ENCODE peak calls at places on chromosomes 13 and 19, in six cellular contexts. I is ovary; S is AG09309; U is body of pancreas; L is CD4-positive, alpha-beta T cell; X is GM12864. J is an unnamed sample.

GRCh38 chr13:25037057-25037813 is 58.7 kb upstream of the PABPC3 start:
- DNase-seq in S (peak), U (peak), X (peak), I (no peak), L (peak), J (peak)

GRCh38 chr13:95301947-95302386 is 716 bp upstream of the ABCC4 start:
- DNase-seq in U (no peak), L (no peak), X (no peak), S (no peak), I (no peak), J (no peak)

GRCh38 chr19:54882758-54883157 is 8.7 kb downstream of the FCAR start:
- DNase-seq in U (no peak), S (no peak), X (peak), I (no peak), L (no peak), J (no peak)

GRCh38 chr13:30730526-30730925 is 4.8 kb upstream of the ALOX5AP start:
- DNase-seq in X (no peak), U (peak), I (no peak), S (no peak), L (no peak), J (no peak)

GRCh38 chr19:42254083-42254849 is 662 bp downstream of the ERF start:
- DNase-seq in U (peak), L (peak), S (no peak), I (peak), X (no peak), J (no peak)

GRCh38 chr13:23514076-23514475 is 56.1 kb upstream of the TNFRSF19 start:
- DNase-seq in I (no peak), L (no peak), X (no peak), U (no peak), S (no peak), J (no peak)

GRCh38 chr13:29621401-29621800 is 25.9 kb upstream of the SLC7A1 start:
- DNase-seq in L (no peak), U (no peak), S (no peak), I (no peak), X (no peak), J (peak)

GRCh38 chr13:110316196-110316595 is 9.1 kb downstream of the COL4A2 start:
- DNase-seq in I (no peak), L (no peak), U (no peak), X (no peak), S (no peak), J (no peak)

GRCh38 chr19:4988770-4989251 is 19.9 kb downstream of the KDM4B start:
- DNase-seq in X (no peak), S (no peak), L (no peak), I (peak), U (no peak), J (peak)

GRCh38 chr13:86760620-86761019 is 910.6 kb upstream of the SLITRK5 start:
- DNase-seq in L (no peak), I (no peak), X (no peak), U (no peak), S (no peak), J (no peak)

GRCh38 chr19:42191855-42192254 is 25.6 kb downstream of the DEDD2 start:
- DNase-seq in U (no peak), X (no peak), L (no peak), I (no peak), S (peak), J (peak)

GRCh38 chr19:23774156-23774971 is 15.7 kb upstream of the ZNF681 start:
- DNase-seq in X (no peak), U (no peak), L (no peak), S (no peak), I (no peak), J (no peak)

GRCh38 chr19:21505459-21506393 is at the start of gene ZNF429:
- DNase-seq in X (peak), U (peak), I (peak), L (peak), S (peak), J (peak)

GRCh38 chr19:14940266-14940665 is 1.0 kb upstream of the OR7C2 start:
- DNase-seq in X (no peak), L (no peak), U (no peak), I (no peak), S (no peak), J (no peak)

GRCh38 chr13:19845758-19846157 is 17.7 kb downstream of the ZMYM5 start:
- DNase-seq in I (no peak), S (peak), X (no peak), U (no peak), L (no peak), J (peak)

GRCh38 chr19:5903054-5903501 is 512 bp downstream of the NDUFA11 start:
- DNase-seq in X (no peak), I (no peak), S (no peak), U (no peak), L (no peak), J (peak)

GRCh38 chr13:112699318-112699918 is 9.6 kb downstream of the ATP11A start:
- DNase-seq in U (no peak), I (no peak), S (no peak), X (no peak), L (no peak), J (no peak)

GRCh38 chr19:48170817-48171347 is 402 bp downstream of the ZSWIM9 start:
- DNase-seq in X (no peak), L (no peak), U (no peak), I (peak), S (no peak), J (no peak)

GRCh38 chr13:52921194-52921593 is 72.8 kb upstream of the PCDH8 start:
- DNase-seq in I (no peak), L (no peak), U (no peak), S (no peak), X (peak), J (no peak)

GRCh38 chr19:6076675-6077463 is 33.4 kb downstream of the RFX2 start:
- DNase-seq in U (no peak), S (peak), L (no peak), I (no peak), X (no peak), J (peak)

GRCh38 chr19:5801796-5802616 is 2.9 kb upstream of the NRTN start:
- DNase-seq in U (no peak), X (no peak), L (no peak), I (no peak), S (no peak), J (peak)

GRCh38 chr19:50911206-50912101 is at the start of gene KLK4:
- DNase-seq in X (no peak), L (no peak), S (no peak), I (no peak), U (no peak), J (no peak)

GRCh38 chr19:32674153-32674958 is 624 bp downstream of the ANKRD27 start:
- DNase-seq in S (no peak), U (no peak), L (no peak), X (no peak), I (no peak), J (no peak)

GRCh38 chr13:46655727-46656180 is 102.8 kb downstream of the LRCH1 start:
- DNase-seq in U (no peak), X (no peak), I (no peak), L (no peak), S (no peak), J (no peak)

GRCh38 chr13:33087790-33088189 is 71.6 kb downstream of the KL start:
- DNase-seq in S (no peak), L (no peak), U (no peak), X (no peak), I (no peak), J (no peak)

GRCh38 chr13:46593403-46593802 is 40.4 kb downstream of the LRCH1 start:
- DNase-seq in S (no peak), X (no peak), I (no peak), L (peak), U (no peak), J (no peak)

GRCh38 chr19:42596391-42597071 is 1.8 kb upstream of the CEACAM8 start:
- DNase-seq in L (peak), X (no peak), I (no peak), S (no peak), U (peak), J (no peak)

GRCh38 chr19:6126335-6126974 is 9.0 kb upstream of the ACSBG2 start:
- DNase-seq in L (no peak), S (no peak), I (no peak), U (no peak), X (peak), J (peak)

GRCh38 chr19:18589380-18590272 is 1.0 kb downstream of the REX1BD start:
- DNase-seq in L (peak), X (no peak), S (no peak), I (peak), U (peak), J (peak)
- TF ChIP-seq CTCF in L (no peak), X (peak), S (no peak), I (no peak), U (peak), J (no peak)

DNA sequence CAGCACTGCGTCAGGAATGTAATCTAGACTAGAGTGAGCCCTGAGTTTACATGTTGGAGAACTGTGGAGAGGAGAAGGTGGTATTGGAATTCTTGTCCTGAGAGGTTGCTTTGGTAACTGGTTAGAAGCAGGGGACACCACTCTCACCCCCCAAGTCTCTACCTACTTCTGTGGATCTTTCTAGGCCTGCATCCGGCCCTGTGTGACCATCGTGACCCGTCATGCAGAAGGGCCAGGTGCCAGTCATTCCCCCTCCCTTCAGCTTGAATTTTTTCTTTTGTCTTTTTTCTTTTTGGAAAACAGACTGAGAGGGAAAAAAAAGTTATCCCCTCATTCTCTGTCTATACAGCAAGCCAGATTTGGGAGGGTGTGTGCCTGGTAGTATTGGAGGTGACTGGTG is 31.8 kb downstream of the NFIX start:
- DNase-seq in X (no peak), I (no peak), S (no peak), L (no peak), U (no peak), J (no peak)
- TF ChIP-seq CTCF in X (no peak), I (no peak), S (no peak), L (no peak), U (no peak), J (no peak)

GRCh38 chr19:35045667-35046300 is 4.3 kb downstream of the HPN start:
- DNase-seq in U (peak), I (no peak), L (peak), X (no peak), S (no peak), J (peak)
- TF ChIP-seq CTCF in U (no peak), I (no peak), L (peak), X (peak), S (peak), J (peak)

DNA sequence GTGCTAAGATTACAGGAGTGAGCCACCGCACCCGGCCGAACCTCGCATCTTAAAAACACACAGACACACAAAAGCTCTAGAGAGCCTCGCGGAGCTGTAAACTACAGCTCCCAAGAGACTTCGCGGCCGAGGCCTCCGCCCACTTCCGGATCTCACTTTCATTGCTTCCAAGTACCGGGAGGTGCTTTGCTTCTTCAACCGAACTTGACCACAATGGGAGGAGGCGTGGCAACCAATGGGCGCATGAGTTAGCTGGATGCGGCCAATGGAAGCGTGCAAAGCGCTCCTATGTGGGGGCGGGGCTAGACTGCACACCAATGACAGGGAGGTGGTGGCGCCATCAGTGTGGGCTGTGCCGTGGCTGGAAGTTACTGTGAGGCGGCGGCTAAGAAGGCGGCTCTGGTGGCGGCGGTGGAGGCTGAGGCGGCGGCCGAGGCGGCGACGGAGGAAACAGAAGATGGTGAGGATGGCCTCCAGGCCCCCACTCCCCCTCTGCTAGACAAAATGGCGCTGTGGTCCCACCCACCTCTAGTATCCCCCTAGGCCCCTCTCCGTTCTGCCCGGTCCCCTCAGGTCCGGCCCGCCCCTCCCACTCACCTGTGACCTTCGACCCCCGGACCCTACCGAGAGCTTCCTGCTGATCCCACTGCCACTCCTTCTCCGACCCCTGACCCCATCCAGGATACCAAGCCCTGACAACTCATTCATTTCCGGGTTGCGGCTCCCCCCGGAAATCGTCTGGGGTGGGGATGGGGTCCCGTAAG is at the start of gene DDA1:
- DNase-seq in X (peak), S (peak), U (peak), I (peak), L (peak), J (peak)
- TF ChIP-seq CTCF in X (no peak), S (no peak), U (no peak), I (no peak), L (no peak), J (no peak)

GRCh38 chr19:18428837-18429674 is 8.9 kb downstream of the ISYNA1 start:
- DNase-seq in S (no peak), X (no peak), L (peak), U (peak), I (peak), J (peak)
- TF ChIP-seq CTCF in S (no peak), X (no peak), L (no peak), U (no peak), I (no peak), J (peak)

GRCh38 chr13:50386527-50387123 is 371.4 kb downstream of the KCNRG start:
- DNase-seq in X (no peak), L (no peak), S (peak), I (no peak), U (no peak), J (no peak)

GRCh38 chr13:50384724-50385123 is 369.5 kb downstream of the KCNRG start:
- DNase-seq in L (no peak), I (no peak), S (no peak), X (no peak), U (no peak), J (no peak)

GRCh38 chr13:50389726-50390125 is 374.5 kb downstream of the KCNRG start:
- DNase-seq in I (no peak), L (no peak), X (no peak), S (no peak), U (peak), J (no peak)

GRCh38 chr13:50388481-50388880 is 373.2 kb downstream of the KCNRG start:
- DNase-seq in U (no peak), S (no peak), I (no peak), X (no peak), L (no peak), J (no peak)

GRCh38 chr13:50387124-50387581 is 371.9 kb downstream of the KCNRG start:
- DNase-seq in U (peak), L (peak), S (no peak), I (peak), X (no peak), J (no peak)
- TF ChIP-seq CTCF in U (peak), L (peak), S (peak), I (no peak), X (peak), J (no peak)

DNA sequence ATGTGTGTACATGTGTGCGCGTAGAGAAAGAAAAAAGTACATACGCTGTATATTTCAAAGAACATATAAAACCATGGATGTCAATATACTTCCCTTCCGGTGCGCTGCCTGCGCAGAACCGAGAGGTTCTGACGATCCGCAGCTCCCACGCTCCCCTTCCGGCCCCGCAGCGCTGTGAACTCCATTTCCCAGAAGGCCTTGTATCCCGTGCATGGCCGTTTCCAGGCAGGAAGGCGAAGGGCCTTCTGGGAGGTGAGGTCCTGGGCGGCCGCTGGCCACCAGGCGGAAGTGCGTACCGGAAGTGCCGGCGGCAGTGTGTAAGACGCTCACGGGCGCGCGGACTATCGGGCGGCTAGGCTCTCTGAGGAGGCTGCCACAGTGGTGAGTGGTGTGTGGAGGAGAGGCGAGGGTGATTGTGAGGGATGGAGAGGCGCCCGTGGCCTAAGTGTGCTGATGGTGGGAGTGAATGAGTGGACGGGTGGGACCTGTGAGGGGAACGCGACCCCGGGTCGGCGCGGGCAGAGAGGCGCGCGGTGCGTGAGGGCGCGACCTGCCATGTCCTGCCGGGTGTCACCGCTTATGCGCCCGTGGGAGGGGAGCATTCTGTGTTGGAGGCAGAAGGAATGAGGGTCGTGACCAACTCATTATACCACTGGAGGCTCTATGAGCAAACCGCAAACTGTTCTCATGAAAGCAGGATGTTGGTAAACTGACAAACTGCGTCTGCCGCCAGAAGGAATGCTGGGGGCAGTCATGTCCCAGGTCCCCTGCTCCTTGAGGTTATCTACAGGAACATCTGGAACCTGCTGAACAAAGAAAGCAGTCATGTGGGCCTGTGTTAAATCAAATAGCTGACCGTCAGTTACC is at the start of gene ERVK3-1:
- DNase-seq in X (peak), U (peak), L (peak), S (peak), I (peak), J (peak)
- TF ChIP-seq CTCF in X (no peak), U (peak), L (no peak), S (no peak), I (peak), J (peak)

GRCh38 chr19:56403764-56404704 is at the start of gene ZNF583:
- DNase-seq in X (peak), L (peak), S (peak), U (peak), I (peak), J (peak)
- TF ChIP-seq CTCF in X (no peak), L (no peak), S (no peak), U (no peak), I (no peak), J (no peak)

GRCh38 chr19:45865269-45865948 is 1.3 kb downstream of the FOXA3 start:
- DNase-seq in S (no peak), I (no peak), X (no peak), U (peak), L (no peak), J (no peak)

GRCh38 chr19:45862564-45863334 is at the start of gene SYMPK:
- DNase-seq in S (peak), U (peak), L (peak), X (peak), I (peak), J (peak)

GRCh38 chr19:45864629-45865082 is 530 bp downstream of the FOXA3 start:
- DNase-seq in U (no peak), L (no peak), S (no peak), I (no peak), X (no peak), J (no peak)

GRCh38 chr19:45863335-45863839 is 440 bp upstream of the SYMPK start:
- DNase-seq in X (no peak), L (no peak), S (no peak), U (peak), I (no peak), J (no peak)

GRCh38 chr19:45863840-45864628 is at the start of gene FOXA3:
- DNase-seq in S (no peak), I (no peak), L (peak), U (peak), X (no peak), J (no peak)
- TF ChIP-seq CTCF in S (peak), I (no peak), L (peak), U (peak), X (peak), J (peak)

DNA sequence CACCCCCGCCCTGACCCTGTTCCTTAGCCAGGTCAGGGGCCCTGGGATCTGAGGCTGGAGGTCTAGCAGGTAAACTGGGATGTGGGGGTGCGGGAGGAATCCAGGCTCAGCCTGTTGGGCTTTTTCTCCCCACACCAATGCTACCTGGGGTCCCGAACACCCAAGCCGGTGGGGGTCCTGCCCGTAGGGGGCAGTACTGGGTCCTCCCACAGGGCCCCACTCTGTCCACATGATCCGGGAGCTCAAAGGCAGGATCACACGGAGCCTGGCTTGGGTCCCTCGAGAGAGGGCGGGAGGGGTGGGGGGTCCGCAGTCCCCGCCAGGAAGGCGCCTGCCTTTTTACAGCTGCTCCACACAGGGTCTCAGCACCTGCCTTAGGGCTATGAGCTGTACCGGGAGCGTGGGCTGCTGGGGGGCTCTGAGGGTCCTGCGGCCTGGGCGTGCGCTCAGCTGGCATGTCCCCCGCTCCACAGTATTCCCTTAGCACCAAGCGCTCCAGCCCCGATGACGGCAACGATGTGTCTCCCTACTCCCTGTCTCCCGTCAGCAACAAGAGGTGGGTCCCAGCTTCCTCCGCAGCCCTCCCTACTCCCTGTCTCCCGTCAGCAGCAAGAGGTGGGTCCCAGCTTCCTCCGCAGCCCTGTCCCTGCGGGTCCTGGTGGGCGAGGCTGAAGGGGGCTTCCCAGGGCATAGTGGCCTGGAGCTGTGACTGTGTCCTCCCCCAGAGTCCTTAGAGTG is 12.3 kb upstream of the TEKTIP1 start:
- DNase-seq in I (no peak), L (no peak), S (no peak), U (no peak), X (no peak), J (no peak)
- TF ChIP-seq CTCF in I (no peak), L (no peak), S (no peak), U (no peak), X (peak), J (peak)

J was measured in HFFc6.